ENCODE peak calls at places on chromosomes 2 and 18, in five cellular contexts. One of them, this sample, is unnamed.
A peak's percentile ranks its signal among the peaks of the same experiment; 100 is the strongest.

GRCh38 chr2:222733846-222734689 is 62.6 kb downstream of the MOGAT1 start:
- DNase-seq in A549: no peak
- DNase-seq in GM12878: no peak
- DNase-seq in IMR-90: no peak
- DNase-seq in K562: no peak
- DNase-seq in this sample: no peak

GRCh38 chr2:153823880-153824279 is 47.8 kb upstream of the GALNT13 start:
- DNase-seq in A549: no peak
- DNase-seq in GM12878: no peak
- DNase-seq in IMR-90: no peak
- DNase-seq in K562: no peak
- DNase-seq in this sample: no peak

GRCh38 chr2:53913721-53914120 is 54.0 kb upstream of the GPR75 start:
- DNase-seq in A549: no peak
- DNase-seq in GM12878: peak; percentile 2
- DNase-seq in IMR-90: peak; percentile 61
- DNase-seq in K562: no peak
- DNase-seq in this sample: no peak

GRCh38 chr2:113965644-113966043 is 75.8 kb downstream of the ACTR3 start:
- DNase-seq in A549: no peak
- DNase-seq in GM12878: no peak
- DNase-seq in IMR-90: peak; percentile 44
- DNase-seq in K562: peak; percentile 61
- DNase-seq in this sample: peak; percentile 38

GRCh38 chr2:238461491-238461890 is 34.8 kb downstream of the ASB1 start:
- DNase-seq in A549: no peak
- DNase-seq in GM12878: no peak
- DNase-seq in IMR-90: no peak
- DNase-seq in K562: no peak
- DNase-seq in this sample: no peak

GRCh38 chr2:238106698-238107524 is 6.8 kb downstream of the ESPNL start:
- DNase-seq in A549: no peak
- DNase-seq in GM12878: no peak
- DNase-seq in IMR-90: no peak
- DNase-seq in K562: peak; percentile 71
- DNase-seq in this sample: no peak

GRCh38 chr2:118249970-118250369 is 161.7 kb downstream of the INSIG2 start:
- DNase-seq in A549: no peak
- DNase-seq in GM12878: no peak
- DNase-seq in IMR-90: peak; percentile 2
- DNase-seq in K562: no peak
- DNase-seq in this sample: no peak

GRCh38 chr2:179304424-179304823 is 39.8 kb upstream of the SESTD1 start:
- DNase-seq in A549: no peak
- DNase-seq in GM12878: no peak
- DNase-seq in IMR-90: no peak
- DNase-seq in K562: no peak
- DNase-seq in this sample: no peak

GRCh38 chr2:62305421-62306176 is 109.7 kb downstream of the B3GNT2 start:
- DNase-seq in A549: no peak
- DNase-seq in GM12878: peak; percentile 69
- DNase-seq in IMR-90: no peak
- DNase-seq in K562: peak; percentile 90
- DNase-seq in this sample: no peak

GRCh38 chr18:23495723-23496440 is 7.4 kb upstream of the RMC1 start:
- DNase-seq in A549: no peak
- DNase-seq in GM12878: no peak
- DNase-seq in IMR-90: no peak
- DNase-seq in K562: no peak
- DNase-seq in this sample: no peak

GRCh38 chr18:3513481-3513880 is 63.5 kb downstream of the TGIF1 start:
- DNase-seq in A549: no peak
- DNase-seq in GM12878: no peak
- DNase-seq in IMR-90: no peak
- DNase-seq in K562: no peak
- DNase-seq in this sample: no peak

GRCh38 chr2:240369725-240370585 is 65.5 kb upstream of the GPC1 start:
- DNase-seq in A549: peak; percentile 95
- DNase-seq in GM12878: no peak
- DNase-seq in IMR-90: peak; percentile 93
- DNase-seq in K562: no peak
- DNase-seq in this sample: peak; percentile 64

GRCh38 chr2:109410021-109410815 is 203.5 kb downstream of the SEPTIN10 start:
- DNase-seq in A549: no peak
- DNase-seq in GM12878: no peak
- DNase-seq in IMR-90: peak; percentile 29
- DNase-seq in K562: no peak
- DNase-seq in this sample: no peak

GRCh38 chr2:112721819-112722522 is 1.2 kb downstream of the NT5DC4 start:
- DNase-seq in A549: no peak
- DNase-seq in GM12878: no peak
- DNase-seq in IMR-90: no peak
- DNase-seq in K562: no peak
- DNase-seq in this sample: no peak

GRCh38 chr18:26488417-26489009 is 59.8 kb downstream of the KCTD1 start:
- DNase-seq in A549: no peak
- DNase-seq in GM12878: no peak
- DNase-seq in IMR-90: no peak
- DNase-seq in K562: no peak
- DNase-seq in this sample: no peak

GRCh38 chr2:40725950-40726349 is 274.1 kb upstream of the SLC8A1 start:
- DNase-seq in A549: no peak
- DNase-seq in GM12878: no peak
- DNase-seq in IMR-90: no peak
- DNase-seq in K562: no peak
- DNase-seq in this sample: no peak

GRCh38 chr2:207258191-207258991 is 92.6 kb upstream of the KLF7 start:
- DNase-seq in A549: peak; percentile 66
- DNase-seq in GM12878: no peak
- DNase-seq in IMR-90: peak; percentile 100
- DNase-seq in K562: no peak
- DNase-seq in this sample: no peak

GRCh38 chr2:232955856-232956255 is 57.2 kb downstream of the NGEF start:
- DNase-seq in A549: no peak
- DNase-seq in GM12878: peak; percentile 13
- DNase-seq in IMR-90: no peak
- DNase-seq in K562: no peak
- DNase-seq in this sample: no peak

GRCh38 chr18:9428301-9428706 is 47.0 kb upstream of the RALBP1 start:
- DNase-seq in A549: no peak
- DNase-seq in GM12878: no peak
- DNase-seq in IMR-90: no peak
- DNase-seq in K562: no peak
- DNase-seq in this sample: no peak

GRCh38 chr2:67304300-67304890 is 92.7 kb upstream of the ETAA1 start:
- DNase-seq in A549: no peak
- DNase-seq in GM12878: no peak
- DNase-seq in IMR-90: no peak
- DNase-seq in K562: no peak
- DNase-seq in this sample: no peak

GRCh38 chr2:81981616-81982015 is 1677.1 kb upstream of the LRRTM1 start:
- DNase-seq in A549: no peak
- DNase-seq in GM12878: no peak
- DNase-seq in IMR-90: no peak
- DNase-seq in K562: no peak
- DNase-seq in this sample: no peak

GRCh38 chr2:200476836-200477235 is 33.0 kb downstream of the KCTD18 start:
- DNase-seq in A549: no peak
- DNase-seq in GM12878: no peak
- DNase-seq in IMR-90: no peak
- DNase-seq in K562: no peak
- DNase-seq in this sample: no peak

GRCh38 chr2:200475795-200476194 is 34.1 kb downstream of the KCTD18 start:
- DNase-seq in A549: no peak
- DNase-seq in GM12878: no peak
- DNase-seq in IMR-90: no peak
- DNase-seq in K562: no peak
- DNase-seq in this sample: no peak

GRCh38 chr2:200482194-200482593 is 27.7 kb downstream of the KCTD18 start:
- DNase-seq in A549: no peak
- DNase-seq in GM12878: no peak
- DNase-seq in IMR-90: no peak
- DNase-seq in K562: no peak
- DNase-seq in this sample: no peak

GRCh38 chr2:200479617-200480292 is 30.1 kb downstream of the KCTD18 start:
- DNase-seq in A549: no peak
- DNase-seq in GM12878: no peak
- DNase-seq in IMR-90: peak; percentile 87
- DNase-seq in K562: no peak
- DNase-seq in this sample: no peak

GRCh38 chr2:200477667-200478121 is 32.2 kb downstream of the KCTD18 start:
- DNase-seq in A549: no peak
- DNase-seq in GM12878: no peak
- DNase-seq in IMR-90: no peak
- DNase-seq in K562: no peak
- DNase-seq in this sample: no peak
- TF ChIP-seq CEBPB in A549: no peak
- TF ChIP-seq CEBPB in GM12878: no peak
- TF ChIP-seq CEBPB in IMR-90: no peak
- TF ChIP-seq CEBPB in K562: no peak
- TF ChIP-seq CEBPB in this sample: no peak

GRCh38 chr18:69402219-69402989 is 1.7 kb downstream of the DOK6 start:
- DNase-seq in A549: no peak
- DNase-seq in GM12878: no peak
- DNase-seq in IMR-90: no peak
- DNase-seq in K562: no peak
- DNase-seq in this sample: no peak

GRCh38 chr18:69400253-69400975 is at the start of gene DOK6:
- DNase-seq in A549: peak; percentile 12
- DNase-seq in GM12878: no peak
- DNase-seq in IMR-90: peak; percentile 69
- DNase-seq in K562: no peak
- DNase-seq in this sample: no peak

GRCh38 chr18:69399253-69399652 is 1.4 kb upstream of the DOK6 start:
- DNase-seq in A549: no peak
- DNase-seq in GM12878: no peak
- DNase-seq in IMR-90: no peak
- DNase-seq in K562: no peak
- DNase-seq in this sample: no peak

GRCh38 chr18:69401475-69402218 is 959 bp downstream of the DOK6 start:
- DNase-seq in A549: peak; percentile 2
- DNase-seq in GM12878: no peak
- DNase-seq in IMR-90: peak; percentile 8
- DNase-seq in K562: no peak
- DNase-seq in this sample: no peak

GRCh38 chr18:69400976-69401474 is 337 bp downstream of the DOK6 start:
- DNase-seq in A549: peak; percentile 2
- DNase-seq in GM12878: no peak
- DNase-seq in IMR-90: peak; percentile 16
- DNase-seq in K562: no peak
- DNase-seq in this sample: no peak
- TF ChIP-seq CEBPB in A549: no peak
- TF ChIP-seq CEBPB in GM12878: no peak
- TF ChIP-seq CEBPB in IMR-90: no peak
- TF ChIP-seq CEBPB in K562: no peak
- TF ChIP-seq CEBPB in this sample: no peak

GRCh38 chr2:171342014-171342413 is 91.8 kb downstream of the METTL8 start:
- DNase-seq in A549: no peak
- DNase-seq in GM12878: no peak
- DNase-seq in IMR-90: no peak
- DNase-seq in K562: no peak
- DNase-seq in this sample: no peak
- TF ChIP-seq CEBPB in A549: no peak
- TF ChIP-seq CEBPB in GM12878: no peak
- TF ChIP-seq CEBPB in IMR-90: no peak
- TF ChIP-seq CEBPB in K562: no peak
- TF ChIP-seq CEBPB in this sample: no peak

GRCh38 chr2:27288610-27289009 is 6.4 kb downstream of the TRIM54 start:
- DNase-seq in A549: no peak
- DNase-seq in GM12878: no peak
- DNase-seq in IMR-90: no peak
- DNase-seq in K562: no peak
- DNase-seq in this sample: no peak

GRCh38 chr2:27294928-27295327 is 12.7 kb downstream of the TRIM54 start:
- DNase-seq in A549: no peak
- DNase-seq in GM12878: no peak
- DNase-seq in IMR-90: no peak
- DNase-seq in K562: no peak
- DNase-seq in this sample: no peak

GRCh38 chr2:27290571-27290970 is 8.3 kb downstream of the TRIM54 start:
- DNase-seq in A549: no peak
- DNase-seq in GM12878: no peak
- DNase-seq in IMR-90: no peak
- DNase-seq in K562: no peak
- DNase-seq in this sample: no peak

GRCh38 chr2:27296466-27296865 is 11.8 kb downstream of the UCN start:
- DNase-seq in A549: no peak
- DNase-seq in GM12878: no peak
- DNase-seq in IMR-90: no peak
- DNase-seq in K562: no peak
- DNase-seq in this sample: no peak

DNA sequence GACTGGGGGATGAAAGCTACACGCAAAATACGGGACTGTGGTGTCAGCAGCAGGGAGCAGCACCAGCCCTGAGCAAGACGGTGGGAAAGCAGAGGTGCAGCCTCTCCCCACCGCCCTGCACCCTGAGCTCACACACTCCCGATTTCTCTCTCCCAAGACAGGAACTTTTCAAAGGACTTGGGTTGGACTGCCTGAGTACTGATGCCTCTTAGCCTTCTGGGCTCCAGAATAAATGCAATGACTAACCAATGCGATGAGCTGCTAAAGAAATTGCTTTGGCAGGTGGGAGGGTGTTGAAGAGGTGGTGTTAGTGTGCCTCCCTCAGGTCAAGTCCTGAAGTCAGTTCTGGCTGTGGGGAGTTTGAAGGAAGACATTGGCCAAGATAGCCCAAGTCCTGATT is 9.6 kb downstream of the TRIM54 start:
- DNase-seq in A549: peak; percentile 36
- DNase-seq in GM12878: no peak
- DNase-seq in IMR-90: no peak
- DNase-seq in K562: peak; percentile 61
- DNase-seq in this sample: no peak
- TF ChIP-seq CEBPB in A549: no peak
- TF ChIP-seq CEBPB in GM12878: no peak
- TF ChIP-seq CEBPB in IMR-90: no peak
- TF ChIP-seq CEBPB in K562: no peak
- TF ChIP-seq CEBPB in this sample: no peak

GRCh38 chr18:5419601-5420000 is 124.1 kb upstream of the ZBTB14 start:
- DNase-seq in A549: no peak
- DNase-seq in GM12878: no peak
- DNase-seq in IMR-90: no peak
- DNase-seq in K562: no peak
- DNase-seq in this sample: no peak
- TF ChIP-seq CEBPB in A549: no peak
- TF ChIP-seq CEBPB in GM12878: no peak
- TF ChIP-seq CEBPB in IMR-90: no peak
- TF ChIP-seq CEBPB in K562: no peak
- TF ChIP-seq CEBPB in this sample: no peak

This sample was measured in HCT116.